ENCODE peak calls at places on chromosomes 3 and 15, in seven cellular contexts. One of them, this sample, is unnamed.

GRCh38 chr15:31304736-31305365 is 21.8 kb upstream of the KLF13 start:
- DNase-seq in heart right ventricle: no peak
- DNase-seq in hepatocyte: no peak
- DNase-seq in AG04450: no peak
- DNase-seq in CD8-positive, alpha-beta memory T cell: no peak
- DNase-seq in upper lobe of right lung: peak; percentile 48
- DNase-seq in A673: no peak
- DNase-seq in this sample: no peak

GRCh38 chr3:125651246-125651645 is 55.9 kb upstream of the OSBPL11 start:
- DNase-seq in heart right ventricle: no peak
- DNase-seq in hepatocyte: no peak
- DNase-seq in AG04450: no peak
- DNase-seq in CD8-positive, alpha-beta memory T cell: no peak
- DNase-seq in upper lobe of right lung: no peak
- DNase-seq in A673: peak; percentile 18
- DNase-seq in this sample: no peak

GRCh38 chr3:38133557-38134405 is 3.1 kb downstream of the ACAA1 start:
- DNase-seq in heart right ventricle: no peak
- DNase-seq in hepatocyte: peak; percentile 74
- DNase-seq in AG04450: no peak
- DNase-seq in CD8-positive, alpha-beta memory T cell: no peak
- DNase-seq in upper lobe of right lung: peak; percentile 59
- DNase-seq in A673: no peak
- DNase-seq in this sample: no peak

GRCh38 chr3:25515131-25515530 is 87.1 kb downstream of the RARB start:
- DNase-seq in heart right ventricle: no peak
- DNase-seq in hepatocyte: no peak
- DNase-seq in AG04450: no peak
- DNase-seq in CD8-positive, alpha-beta memory T cell: no peak
- DNase-seq in upper lobe of right lung: no peak
- DNase-seq in A673: no peak
- DNase-seq in this sample: no peak

GRCh38 chr15:88454867-88455810 is 12.0 kb downstream of the MRPL46 start:
- DNase-seq in heart right ventricle: peak; percentile 37
- DNase-seq in hepatocyte: peak; percentile 93
- DNase-seq in AG04450: peak; percentile 33
- DNase-seq in CD8-positive, alpha-beta memory T cell: no peak
- DNase-seq in upper lobe of right lung: no peak
- DNase-seq in A673: peak; percentile 81
- DNase-seq in this sample: peak; percentile 37

GRCh38 chr3:40623567-40623966 is 98.8 kb downstream of the ZNF621 start:
- DNase-seq in heart right ventricle: no peak
- DNase-seq in hepatocyte: no peak
- DNase-seq in AG04450: no peak
- DNase-seq in CD8-positive, alpha-beta memory T cell: no peak
- DNase-seq in upper lobe of right lung: no peak
- DNase-seq in A673: no peak
- DNase-seq in this sample: no peak

GRCh38 chr3:188746291-188746783 is 425.4 kb upstream of the TPRG1 start:
- DNase-seq in heart right ventricle: no peak
- DNase-seq in hepatocyte: peak; percentile 13
- DNase-seq in AG04450: no peak
- DNase-seq in CD8-positive, alpha-beta memory T cell: no peak
- DNase-seq in upper lobe of right lung: no peak
- DNase-seq in A673: no peak
- DNase-seq in this sample: peak; percentile 18

GRCh38 chr3:108292465-108292864 is 3.9 kb upstream of the HHLA2 start:
- DNase-seq in heart right ventricle: no peak
- DNase-seq in hepatocyte: no peak
- DNase-seq in AG04450: no peak
- DNase-seq in CD8-positive, alpha-beta memory T cell: no peak
- DNase-seq in upper lobe of right lung: no peak
- DNase-seq in A673: no peak
- DNase-seq in this sample: no peak

DNA sequence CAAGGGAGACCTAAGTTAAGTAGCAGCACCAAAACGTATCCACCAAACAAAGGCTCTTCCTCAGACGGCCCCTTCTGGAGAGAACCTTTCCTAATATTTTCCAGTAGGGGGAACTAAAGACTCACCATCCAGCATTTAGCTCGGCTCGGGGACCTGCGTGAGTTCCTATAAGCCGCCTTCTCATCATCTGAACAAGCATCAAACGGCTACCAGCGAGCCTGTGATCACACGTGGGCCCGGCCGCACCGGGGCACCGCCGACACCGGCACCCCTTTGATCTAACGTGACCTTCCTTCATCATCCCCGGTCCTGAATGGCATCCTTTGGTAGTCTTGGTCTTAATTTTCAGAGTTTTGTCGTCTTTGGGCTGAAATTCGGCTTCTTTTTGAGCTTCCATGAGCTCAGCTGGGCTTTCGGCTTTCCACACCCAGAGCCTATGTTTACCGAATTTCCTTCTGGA is 1.4 kb upstream of the ROBO2 start:
- DNase-seq in heart right ventricle: peak; percentile 32
- DNase-seq in hepatocyte: peak; percentile 91
- DNase-seq in AG04450: peak; percentile 70
- DNase-seq in CD8-positive, alpha-beta memory T cell: no peak
- DNase-seq in upper lobe of right lung: peak; percentile 69
- DNase-seq in A673: peak; percentile 93
- DNase-seq in this sample: peak; percentile 35
- H3K4me3 ChIP-seq in heart right ventricle: no peak overlapping the region
- H3K4me3 ChIP-seq in hepatocyte: peak overlapping the region; percentile 30
- H3K4me3 ChIP-seq in AG04450: peak overlapping the region; percentile 64
- H3K4me3 ChIP-seq in CD8-positive, alpha-beta memory T cell: no peak overlapping the region
- H3K4me3 ChIP-seq in upper lobe of right lung: peak overlapping the region; percentile 54
- H3K4me3 ChIP-seq in A673: peak overlapping the region; percentile 67
- H3K4me3 ChIP-seq in this sample: no peak overlapping the region

DNA sequence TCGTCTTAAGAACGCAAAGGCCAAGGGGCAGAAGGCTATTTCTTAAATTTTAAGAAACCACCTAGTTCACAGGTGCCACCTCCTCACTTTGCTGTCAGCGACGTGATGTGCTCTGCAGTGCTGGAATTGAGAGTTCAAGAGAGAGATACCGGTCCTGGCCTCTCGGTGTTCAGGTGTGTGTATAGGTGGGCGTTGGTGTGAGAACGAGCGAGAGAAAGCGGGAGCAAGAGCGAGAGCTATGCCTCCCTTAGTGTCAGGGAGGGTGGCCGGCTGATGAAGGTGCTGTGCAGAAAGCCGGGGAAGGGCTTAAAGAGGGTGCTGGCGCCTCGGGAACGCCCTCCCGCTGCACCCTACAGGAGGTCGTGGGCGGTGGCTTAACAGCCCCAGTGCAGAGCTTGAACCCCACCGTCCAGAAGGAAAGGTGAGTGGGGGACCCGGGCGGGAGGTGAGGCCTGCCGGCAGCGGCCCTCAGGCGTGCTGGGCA is 247.1 kb upstream of the TOPAZ1 start:
- DNase-seq in heart right ventricle: no peak
- DNase-seq in hepatocyte: no peak
- DNase-seq in AG04450: no peak
- DNase-seq in CD8-positive, alpha-beta memory T cell: no peak
- DNase-seq in upper lobe of right lung: no peak
- DNase-seq in A673: no peak
- DNase-seq in this sample: no peak
- H3K27me3 ChIP-seq in heart right ventricle: peaks cover 35% of the 10 kb centered on the region
- H3K27me3 ChIP-seq in hepatocyte: peaks cover 77% of the 10 kb centered on the region
- H3K27me3 ChIP-seq in AG04450: peaks cover 70% of the 10 kb centered on the region
- H3K27me3 ChIP-seq in CD8-positive, alpha-beta memory T cell: peaks cover 68% of the 10 kb centered on the region
- H3K27me3 ChIP-seq in upper lobe of right lung: peaks cover 93% of the 10 kb centered on the region
- H3K27me3 ChIP-seq in A673: peaks cover 5% of the 10 kb centered on the region
- H3K27me3 ChIP-seq in this sample: peaks cover 53% of the 10 kb centered on the region

GRCh38 chr3:139538733-139539132 is 809 bp downstream of the RBP1 start:
- DNase-seq in heart right ventricle: peak; percentile 30
- DNase-seq in hepatocyte: peak; percentile 52
- DNase-seq in AG04450: no peak
- DNase-seq in CD8-positive, alpha-beta memory T cell: no peak
- DNase-seq in upper lobe of right lung: no peak
- DNase-seq in A673: no peak
- DNase-seq in this sample: no peak

GRCh38 chr3:139541898-139542288 is 2.4 kb upstream of the RBP1 start:
- DNase-seq in heart right ventricle: no peak
- DNase-seq in hepatocyte: no peak
- DNase-seq in AG04450: no peak
- DNase-seq in CD8-positive, alpha-beta memory T cell: no peak
- DNase-seq in upper lobe of right lung: no peak
- DNase-seq in A673: no peak
- DNase-seq in this sample: no peak

GRCh38 chr3:139541156-139541897 is 1.8 kb upstream of the RBP1 start:
- DNase-seq in heart right ventricle: no peak
- DNase-seq in hepatocyte: no peak
- DNase-seq in AG04450: no peak
- DNase-seq in CD8-positive, alpha-beta memory T cell: no peak
- DNase-seq in upper lobe of right lung: no peak
- DNase-seq in A673: no peak
- DNase-seq in this sample: no peak

GRCh38 chr3:139537795-139538538 is 1.6 kb downstream of the RBP1 start:
- DNase-seq in heart right ventricle: no peak
- DNase-seq in hepatocyte: no peak
- DNase-seq in AG04450: no peak
- DNase-seq in CD8-positive, alpha-beta memory T cell: no peak
- DNase-seq in upper lobe of right lung: no peak
- DNase-seq in A673: no peak
- DNase-seq in this sample: no peak

DNA sequence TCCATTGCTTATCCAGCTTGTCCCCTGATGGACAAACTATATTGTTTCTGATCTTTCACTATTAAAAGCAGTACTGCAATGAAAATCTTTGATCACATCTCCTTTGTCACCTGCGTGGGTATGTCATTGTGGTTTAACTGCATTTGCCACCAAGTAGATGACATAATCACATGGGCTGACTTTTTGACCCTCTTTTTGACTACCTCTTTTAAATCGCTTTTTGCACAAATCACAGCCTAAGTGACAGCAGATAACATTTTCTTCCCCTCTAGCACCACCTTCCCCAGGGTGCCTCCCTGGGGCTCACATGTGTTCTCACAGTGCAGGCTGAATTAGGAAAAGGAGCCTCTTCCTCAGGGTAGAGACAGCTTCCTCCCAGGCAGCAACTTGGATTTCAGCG is 1.1 kb upstream of the RBP1 start:
- DNase-seq in heart right ventricle: no peak
- DNase-seq in hepatocyte: no peak
- DNase-seq in AG04450: no peak
- DNase-seq in CD8-positive, alpha-beta memory T cell: no peak
- DNase-seq in upper lobe of right lung: no peak
- DNase-seq in A673: peak; percentile 39
- DNase-seq in this sample: no peak
- H3K4me3 ChIP-seq in heart right ventricle: no peak overlapping the region
- H3K4me3 ChIP-seq in hepatocyte: no peak overlapping the region
- H3K4me3 ChIP-seq in AG04450: peak overlapping the region; percentile 69
- H3K4me3 ChIP-seq in CD8-positive, alpha-beta memory T cell: no peak overlapping the region
- H3K4me3 ChIP-seq in upper lobe of right lung: no peak overlapping the region
- H3K4me3 ChIP-seq in A673: peak overlapping the region; percentile 54
- H3K4me3 ChIP-seq in this sample: peak overlapping the region; percentile 43

GRCh38 chr15:65338366-65338765 is 33.9 kb downstream of the RNU5B-1 start:
- DNase-seq in heart right ventricle: no peak
- DNase-seq in hepatocyte: no peak
- DNase-seq in AG04450: no peak
- DNase-seq in CD8-positive, alpha-beta memory T cell: no peak
- DNase-seq in upper lobe of right lung: no peak
- DNase-seq in A673: no peak
- DNase-seq in this sample: no peak
- H3K27me3 ChIP-seq in heart right ventricle: no peaks in the 10 kb centered on the region
- H3K27me3 ChIP-seq in hepatocyte: no peaks in the 10 kb centered on the region
- H3K27me3 ChIP-seq in AG04450: peaks cover 53% of the 10 kb centered on the region
- H3K27me3 ChIP-seq in CD8-positive, alpha-beta memory T cell: no peaks in the 10 kb centered on the region
- H3K27me3 ChIP-seq in upper lobe of right lung: no peaks in the 10 kb centered on the region
- H3K27me3 ChIP-seq in A673: no peaks in the 10 kb centered on the region
- H3K27me3 ChIP-seq in this sample: peaks cover 12% of the 10 kb centered on the region

DNA sequence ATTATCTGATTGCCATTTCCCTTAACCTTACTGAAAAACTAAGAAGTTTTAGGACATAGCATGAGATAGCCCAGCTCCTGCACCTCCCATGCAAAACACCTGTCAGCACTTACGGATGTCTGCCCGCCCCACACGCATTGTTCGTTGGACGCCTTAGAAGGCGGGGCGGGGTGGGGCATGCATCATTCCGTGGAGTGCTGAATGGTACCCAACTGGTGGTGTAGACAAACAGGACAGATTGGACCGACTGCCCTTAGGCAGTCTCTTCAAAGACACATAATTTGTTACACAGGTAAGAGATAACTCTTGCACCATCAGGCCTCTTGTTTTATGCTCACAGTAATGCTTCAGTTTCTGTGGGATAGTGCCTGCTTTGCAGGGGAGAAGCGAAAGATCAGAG is 93.8 kb downstream of the SMAD6 start:
- DNase-seq in heart right ventricle: no peak
- DNase-seq in hepatocyte: no peak
- DNase-seq in AG04450: no peak
- DNase-seq in CD8-positive, alpha-beta memory T cell: no peak
- DNase-seq in upper lobe of right lung: no peak
- DNase-seq in A673: no peak
- DNase-seq in this sample: peak; percentile 32
- H3K4me3 ChIP-seq in heart right ventricle: no peak overlapping the region
- H3K4me3 ChIP-seq in hepatocyte: no peak overlapping the region
- H3K4me3 ChIP-seq in AG04450: no peak overlapping the region
- H3K4me3 ChIP-seq in CD8-positive, alpha-beta memory T cell: no peak overlapping the region
- H3K4me3 ChIP-seq in upper lobe of right lung: no peak overlapping the region
- H3K4me3 ChIP-seq in A673: no peak overlapping the region
- H3K4me3 ChIP-seq in this sample: no peak overlapping the region

This sample was measured in SJSA1.